ENCODE peak calls at places on chromosomes 12 and 14, in nine cellular contexts. A is ovary, J is right lobe of liver, Q is astrocyte of the spinal cord, H is coronary artery, V is fibroblast of mammary gland, U is right atrium auricular region, O is WTC11, K is AG10803. F is an unnamed sample.

GRCh38 chr14:51394391-51394790 is 154.3 kb downstream of the TMX1 start:
- DNase-seq in A (no peak), J (no peak), Q (no peak), H (no peak), V (peak; percentile 26), U (no peak), O (no peak), K (peak; percentile 95), F (no peak)

GRCh38 chr12:20370001-20370381 is 1.7 kb downstream of the PDE3A start:
- DNase-seq in A (peak; percentile 40), J (no peak), Q (peak; percentile 32), H (peak; percentile 79), V (peak; percentile 16), U (peak; percentile 66), O (peak; percentile 47), K (no peak), F (no peak)

GRCh38 chr12:122471324-122472226 is 29.2 kb downstream of the ZCCHC8 start:
- DNase-seq in A (no peak), J (no peak), Q (peak; percentile 83), H (no peak), V (peak; percentile 83), U (peak; percentile 13), O (no peak), K (peak; percentile 79), F (no peak)

GRCh38 chr12:4454315-4454860 is 8.8 kb upstream of the FGF6 start:
- DNase-seq in A (no peak), J (no peak), Q (no peak), H (no peak), V (no peak), U (no peak), O (no peak), K (no peak), F (no peak)

GRCh38 chr14:57999471-57999870 is 133.6 kb upstream of the SLC35F4 start:
- DNase-seq in A (no peak), J (no peak), Q (no peak), H (no peak), V (peak; percentile 22), U (no peak), O (no peak), K (peak; percentile 1), F (no peak)

GRCh38 chr12:39905152-39905551 is 200.7 kb downstream of the SLC2A13 start:
- DNase-seq in A (peak; percentile 35), J (no peak), Q (peak; percentile 27), H (no peak), V (peak; percentile 86), U (peak; percentile 64), O (no peak), K (peak; percentile 87), F (no peak)

GRCh38 chr14:30708157-30708556 is 86.0 kb downstream of the SCFD1 start:
- DNase-seq in A (no peak), J (no peak), Q (no peak), H (no peak), V (no peak), U (no peak), O (no peak), K (no peak), F (no peak)

GRCh38 chr12:18457362-18457761 is 196.0 kb downstream of the PIK3C2G start:
- DNase-seq in A (no peak), J (no peak), Q (no peak), H (no peak), V (peak; percentile 12), U (no peak), O (no peak), K (peak; percentile 15), F (no peak)

GRCh38 chr14:34436118-34436905 is 25.7 kb downstream of the SPTSSA start:
- DNase-seq in A (no peak), J (no peak), Q (peak; percentile 71), H (no peak), V (peak; percentile 83), U (no peak), O (no peak), K (peak; percentile 42), F (no peak)

GRCh38 chr12:32273063-32273521 is 126.3 kb upstream of the FGD4 start:
- DNase-seq in A (no peak), J (no peak), Q (peak; percentile 38), H (no peak), V (peak; percentile 47), U (no peak), O (no peak), K (no peak), F (no peak)

GRCh38 chr14:96459851-96460250 is 42.3 kb upstream of the PAPOLA start:
- DNase-seq in A (no peak), J (no peak), Q (no peak), H (no peak), V (no peak), U (no peak), O (no peak), K (no peak), F (no peak)

GRCh38 chr12:84585996-84586395 is 326.6 kb downstream of the SLC6A15 start:
- DNase-seq in A (no peak), J (no peak), Q (no peak), H (no peak), V (peak; percentile 58), U (no peak), O (no peak), K (peak; percentile 5), F (no peak)

GRCh38 chr12:87848248-87848868 is 180.8 kb downstream of the C12orf50 start:
- DNase-seq in A (no peak), J (no peak), Q (peak; percentile 82), H (no peak), V (peak; percentile 72), U (no peak), O (no peak), K (peak; percentile 58), F (no peak)

GRCh38 chr12:18375131-18375530 is 113.8 kb downstream of the PIK3C2G start:
- DNase-seq in A (no peak), J (no peak), Q (no peak), H (no peak), V (no peak), U (no peak), O (no peak), K (peak; percentile 56), F (no peak)

GRCh38 chr14:22551597-22551982 is 37.4 kb downstream of the DAD1 start:
- DNase-seq in A (no peak), J (no peak), Q (no peak), H (no peak), V (no peak), U (no peak), O (no peak), K (no peak), F (no peak)

GRCh38 chr12:69000069-69000468 is 67.1 kb upstream of the CPM start:
- DNase-seq in A (no peak), J (no peak), Q (no peak), H (no peak), V (peak; percentile 34), U (no peak), O (no peak), K (no peak), F (no peak)

GRCh38 chr12:14322403-14322802 is 43.1 kb upstream of the ATF7IP start:
- DNase-seq in A (no peak), J (no peak), Q (no peak), H (no peak), V (no peak), U (no peak), O (no peak), K (peak; percentile 70), F (no peak)

GRCh38 chr12:77847060-77847541 is 16.4 kb downstream of the NAV3 start:
- DNase-seq in A (no peak), J (no peak), Q (peak; percentile 54), H (no peak), V (peak; percentile 34), U (no peak), O (no peak), K (peak; percentile 44), F (no peak)

GRCh38 chr12:14833952-14834351 is 9.4 kb downstream of the ART4 start:
- DNase-seq in A (no peak), J (no peak), Q (no peak), H (no peak), V (peak; percentile 15), U (no peak), O (no peak), K (peak; percentile 17), F (no peak)

GRCh38 chr14:85439696-85440328 is 90.1 kb upstream of the FLRT2 start:
- DNase-seq in A (no peak), J (no peak), Q (peak; percentile 44), H (no peak), V (no peak), U (no peak), O (no peak), K (peak; percentile 94), F (no peak)

GRCh38 chr14:68843471-68844209 is 50.8 kb upstream of the ZFP36L1 start:
- DNase-seq in A (peak; percentile 83), J (peak; percentile 75), Q (peak; percentile 73), H (no peak), V (peak; percentile 65), U (peak; percentile 86), O (peak; percentile 80), K (peak; percentile 62), F (peak; percentile 86)

GRCh38 chr14:71408362-71409035 is 501.2 kb downstream of the PCNX1 start:
- DNase-seq in A (no peak), J (no peak), Q (no peak), H (no peak), V (no peak), U (no peak), O (no peak), K (no peak), F (no peak)

GRCh38 chr12:66755727-66756395 is 77.0 kb upstream of the GRIP1 start:
- DNase-seq in A (no peak), J (no peak), Q (no peak), H (no peak), V (no peak), U (no peak), O (no peak), K (no peak), F (no peak)

GRCh38 chr14:55416866-55417265 is 5.2 kb upstream of the ATG14 start:
- DNase-seq in A (no peak), J (no peak), Q (no peak), H (no peak), V (peak; percentile 33), U (no peak), O (peak; percentile 50), K (no peak), F (no peak)
- TF ChIP-seq CTCF in A (no peak), J (no peak), Q (peak; percentile 61), H (no peak), V (peak; percentile 55), U (peak; percentile 24), O (peak; percentile 79), K (peak; percentile 39), F (peak; percentile 72)

GRCh38 chr14:90159147-90159546 is 97.2 kb upstream of the PSMC1 start:
- DNase-seq in A (no peak), J (no peak), Q (no peak), H (no peak), V (no peak), U (no peak), O (no peak), K (no peak), F (no peak)
- TF ChIP-seq CTCF in A (no peak), J (no peak), Q (no peak), H (no peak), V (no peak), U (no peak), O (no peak), K (no peak), F (no peak)

GRCh38 chr12:25272937-25273526 is 22.3 kb upstream of the KRAS start:
- DNase-seq in A (no peak), J (peak; percentile 33), Q (no peak), H (no peak), V (no peak), U (no peak), O (no peak), K (no peak), F (no peak)
- TF ChIP-seq CTCF in A (no peak), J (no peak), Q (no peak), H (no peak), V (no peak), U (no peak), O (no peak), K (no peak), F (no peak)

GRCh38 chr14:70339039-70339438 is 20.4 kb downstream of the COX16 start:
- DNase-seq in A (no peak), J (no peak), Q (no peak), H (no peak), V (no peak), U (no peak), O (no peak), K (no peak), F (no peak)
- TF ChIP-seq CTCF in A (no peak), J (no peak), Q (no peak), H (no peak), V (peak; percentile 5), U (no peak), O (no peak), K (no peak), F (no peak)

F was measured in type B pancreatic cell.